ENCODE peak calls at places on chromosomes 1 and 21, in four cellular contexts. J, A, P and Z are unnamed samples.

GRCh38 chr1:79323240-79324025 is 316.9 kb upstream of the ADGRL4 start:
- DNase-seq in P (no peak), A (no peak), J (no peak), Z (peak; percentile 78)

GRCh38 chr1:68979891-68980290 is 483.0 kb upstream of the DEPDC1 start:
- DNase-seq in A (no peak), J (no peak), P (no peak), Z (no peak)

GRCh38 chr1:177278626-177279390 is 108.0 kb downstream of the BRINP2 start:
- DNase-seq in A (no peak), J (no peak), P (no peak), Z (peak; percentile 28)

GRCh38 chr1:29122662-29122986 is 1.1 kb downstream of the TMEM200B start:
- DNase-seq in J (peak; percentile 55), P (peak; percentile 92), A (peak; percentile 52), Z (no peak)

GRCh38 chr1:234963904-234964702 is 164.5 kb downstream of the TOMM20 start:
- DNase-seq in J (no peak), A (peak; percentile 81), P (no peak), Z (no peak)

GRCh38 chr1:41739061-41739955 is 179.4 kb downstream of the HIVEP3 start:
- DNase-seq in J (peak; percentile 72), P (peak; percentile 90), A (peak; percentile 83), Z (peak; percentile 77)

GRCh38 chr1:6521502-6521901 is 30.0 kb upstream of the PLEKHG5 start:
- DNase-seq in P (no peak), A (no peak), J (no peak), Z (no peak)

GRCh38 chr1:2276803-2277580 is 48.9 kb downstream of the SKI start:
- DNase-seq in A (no peak), P (no peak), J (no peak), Z (peak; percentile 43)

GRCh38 chr1:115426271-115426771 is 88.3 kb upstream of the NGF start:
- DNase-seq in P (peak; percentile 91), J (no peak), A (peak; percentile 28), Z (peak; percentile 85)

GRCh38 chr1:67441183-67441582 is 11.0 kb upstream of the SERBP1 start:
- DNase-seq in J (peak; percentile 26), A (peak; percentile 64), P (peak; percentile 77), Z (peak; percentile 65)

GRCh38 chr21:33848252-33848953 is 67.2 kb downstream of the ATP5PO start:
- DNase-seq in P (no peak), J (peak; percentile 22), A (no peak), Z (no peak)

GRCh38 chr1:54051936-54052469 is 1.0 kb downstream of the TMEM59 start:
- DNase-seq in J (peak; percentile 29), A (no peak), P (no peak), Z (no peak)

GRCh38 chr1:165497444-165498013 is 46.3 kb upstream of the LRRC52 start:
- DNase-seq in P (no peak), A (no peak), J (no peak), Z (no peak)

GRCh38 chr21:42435401-42435800 is 31.7 kb downstream of the UBASH3A start:
- DNase-seq in P (no peak), J (no peak), A (no peak), Z (no peak)

GRCh38 chr1:16461681-16462080 is 21.2 kb downstream of the NECAP2 start:
- DNase-seq in J (no peak), A (no peak), P (no peak), Z (no peak)

GRCh38 chr1:186828612-186829542 is at the start of gene PLA2G4A:
- DNase-seq in A (no peak), P (peak; percentile 63), J (peak; percentile 51), Z (peak; percentile 75)

GRCh38 chr1:183628537-183628936 is 7.0 kb downstream of the ARPC5 start:
- DNase-seq in A (no peak), P (no peak), J (no peak), Z (no peak)

GRCh38 chr1:45016090-45016697 is 4.1 kb downstream of the UROD start:
- DNase-seq in P (no peak), A (no peak), J (no peak), Z (no peak)

GRCh38 chr1:43005460-43006351 is 47.0 kb upstream of the SLC2A1 start:
- DNase-seq in J (no peak), A (no peak), P (no peak), Z (no peak)

GRCh38 chr1:233668146-233668724 is 54.3 kb downstream of the KCNK1 start:
- DNase-seq in A (no peak), J (no peak), P (no peak), Z (no peak)

GRCh38 chr1:166876540-166876838 is 425 bp upstream of the TADA1 start:
- DNase-seq in A (no peak), P (no peak), J (no peak), Z (no peak)
- H3K4me3 ChIP-seq in A (no peak overlapping the region), P (peak overlapping the region; percentile 86), J (peak overlapping the region; percentile 75), Z (peak overlapping the region; percentile 76)

DNA sequence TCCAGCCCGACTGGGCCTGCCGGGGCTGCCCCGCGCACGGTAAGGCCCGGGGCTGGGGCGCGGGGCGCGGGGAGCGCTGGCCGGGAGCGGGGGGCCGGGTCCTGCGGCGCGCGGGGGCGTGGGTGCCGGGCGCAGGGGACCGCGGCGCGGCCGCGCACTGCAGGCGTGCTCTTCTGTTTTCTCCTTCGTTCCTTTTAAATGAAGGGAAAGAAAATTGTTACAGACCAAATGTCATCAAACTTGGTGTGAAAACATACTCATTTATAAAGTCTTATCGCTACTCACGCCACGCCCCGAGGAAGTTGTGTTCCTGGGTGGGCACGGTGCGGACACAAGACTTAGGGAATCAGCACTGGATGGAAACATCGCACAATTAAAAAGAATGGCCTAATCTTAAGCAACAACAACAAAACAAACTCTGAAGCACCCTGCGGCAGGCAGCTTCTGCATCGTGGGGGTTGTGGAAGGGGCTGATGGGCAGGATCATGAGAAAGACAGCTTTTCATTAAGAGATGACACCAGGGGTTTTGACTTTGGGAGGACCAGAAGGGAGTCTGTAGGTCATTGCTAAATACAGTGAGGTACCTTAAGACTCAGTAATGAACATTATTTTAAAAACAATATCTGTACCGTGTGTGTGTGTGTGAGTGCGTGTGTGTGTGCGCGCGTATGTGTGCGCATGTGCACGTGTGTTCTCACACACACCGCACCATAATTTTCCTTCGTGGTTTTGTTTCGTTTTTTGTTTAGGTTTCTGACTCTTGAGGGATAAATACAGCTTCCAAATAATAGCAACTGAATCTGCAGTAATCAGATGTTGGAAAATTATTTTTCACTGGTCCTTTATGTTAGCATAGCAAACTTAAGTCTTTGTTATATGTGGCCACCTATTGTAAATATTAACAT is 542 bp downstream of the B3GALT5 start:
- DNase-seq in A (no peak), J (no peak), P (no peak), Z (no peak)
- H3K27ac ChIP-seq in A (no peak overlapping the region), J (no peak overlapping the region), P (no peak overlapping the region), Z (no peak overlapping the region)

GRCh38 chr1:27617420-27617819 is 13.5 kb upstream of the AHDC1 start:
- DNase-seq in P (no peak), J (no peak), A (no peak), Z (no peak)

GRCh38 chr1:27614625-27615344 is 10.8 kb upstream of the AHDC1 start:
- DNase-seq in A (no peak), J (no peak), P (no peak), Z (no peak)

GRCh38 chr1:27618341-27619067 is 14.6 kb upstream of the AHDC1 start:
- DNase-seq in J (no peak), P (no peak), A (no peak), Z (no peak)

GRCh38 chr1:27615346-27616004 is 11.5 kb upstream of the AHDC1 start:
- DNase-seq in P (no peak), J (no peak), A (no peak), Z (no peak)

GRCh38 chr1:27616441-27616840 is 12.5 kb upstream of the AHDC1 start:
- DNase-seq in J (no peak), P (no peak), A (no peak), Z (no peak)
- TF ChIP-seq CTCF in J (no peak), P (no peak), A (no peak), Z (peak; percentile 48)

GRCh38 chr1:70222716-70223235 is 1.6 kb downstream of the SRSF11 start:
- DNase-seq in A (no peak), P (no peak), J (no peak), Z (no peak)
- H3K4me3 ChIP-seq in A (peak overlapping the region; percentile 76), P (peak overlapping the region; percentile 74), J (no peak overlapping the region), Z (peak overlapping the region; percentile 72)

GRCh38 chr1:114075546-114076249 is 78.0 kb downstream of the SYT6 start:
- DNase-seq in A (no peak), J (no peak), P (no peak), Z (no peak)
- H3K27ac ChIP-seq in A (no peak overlapping the region), J (no peak overlapping the region), P (no peak overlapping the region), Z (no peak overlapping the region)

DNA sequence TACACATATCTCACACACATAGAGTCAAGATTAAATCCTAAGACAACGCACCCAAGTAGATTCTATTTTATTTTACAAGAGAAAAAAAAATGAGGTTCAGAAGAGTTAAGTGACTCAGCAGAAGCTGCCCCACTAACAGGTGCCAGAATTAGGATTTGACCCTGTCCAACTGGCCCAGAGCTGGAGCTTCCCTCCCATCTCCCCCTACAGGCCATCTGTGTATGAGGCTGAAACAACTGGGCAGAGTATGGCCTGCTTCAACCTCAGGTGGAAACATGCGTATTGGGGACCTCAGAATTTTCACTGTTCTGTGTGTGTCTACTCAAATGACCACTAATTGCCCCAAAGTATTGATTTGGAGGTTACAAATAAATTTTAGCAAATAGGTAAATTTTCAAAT is 29.9 kb downstream of the PSMG1 start:
- DNase-seq in A (no peak), J (no peak), P (no peak), Z (no peak)
- TF ChIP-seq CTCF in A (peak; percentile 53), J (peak; percentile 33), P (peak; percentile 18), Z (peak; percentile 81)

GRCh38 chr1:230609208-230609607 is 33.1 kb upstream of the COG2 start:
- DNase-seq in P (no peak), A (no peak), J (no peak), Z (no peak)
- H3K4me3 ChIP-seq in P (no peak overlapping the region), A (no peak overlapping the region), J (no peak overlapping the region), Z (no peak overlapping the region)

GRCh38 chr1:35708952-35709351 is 9.7 kb downstream of the C1orf216 start:
- DNase-seq in J (no peak), P (no peak), A (no peak), Z (no peak)

GRCh38 chr1:35707253-35708178 is 11.2 kb downstream of the C1orf216 start:
- DNase-seq in J (peak; percentile 35), P (no peak), A (peak; percentile 33), Z (no peak)

GRCh38 chr1:35706846-35707245 is 11.8 kb downstream of the C1orf216 start:
- DNase-seq in A (no peak), J (no peak), P (no peak), Z (no peak)

GRCh38 chr1:35702540-35702939 is 16.1 kb downstream of the C1orf216 start:
- DNase-seq in A (no peak), P (no peak), J (no peak), Z (no peak)

DNA sequence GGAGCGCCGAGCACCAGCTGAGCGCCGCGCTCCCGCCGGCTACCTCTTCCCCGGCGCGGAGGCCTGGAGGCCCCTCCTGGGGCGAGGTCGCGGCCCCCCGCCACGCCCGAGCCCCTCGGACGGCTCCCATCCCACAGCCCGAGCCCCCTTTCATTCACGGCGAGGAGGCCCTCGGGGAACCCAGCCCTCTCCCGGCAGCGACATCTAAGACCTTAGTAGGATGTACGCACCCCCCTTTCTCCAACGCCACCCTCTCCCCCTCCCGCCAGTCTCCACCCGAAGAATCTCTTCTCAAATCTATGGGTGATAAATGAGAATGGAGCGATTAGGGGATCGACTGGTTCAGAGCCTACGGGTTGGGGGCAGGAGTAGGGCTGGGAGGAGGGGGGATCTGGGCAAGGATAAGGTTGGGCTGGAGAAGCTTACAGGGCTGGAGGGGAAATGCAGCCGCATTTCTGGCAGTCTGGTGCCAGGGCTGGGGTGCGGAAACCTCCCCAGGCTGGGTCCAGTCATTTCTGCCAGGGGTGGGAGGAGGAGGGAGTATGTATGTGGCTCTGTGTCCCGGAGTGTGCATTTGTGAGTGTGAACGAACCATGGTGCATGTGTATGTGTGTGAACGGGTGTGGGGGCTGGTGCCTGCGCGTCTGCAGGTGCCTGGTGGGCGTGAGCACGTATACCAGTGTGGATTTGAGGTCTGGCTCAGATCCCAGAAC is 10.3 kb downstream of the C1orf216 start:
- DNase-seq in J (no peak), A (no peak), P (no peak), Z (no peak)
- H3K27ac ChIP-seq in J (no peak overlapping the region), A (no peak overlapping the region), P (no peak overlapping the region), Z (no peak overlapping the region)